ENCODE peak calls at places on chromosomes 2 and 18, in five cellular contexts. T is esophagus muscularis mucosa, W is cardiac septum, F is anterior cingulate cortex, B is A673. Q is an unnamed sample.

GRCh38 chr2:30359644-30360167 is 87.3 kb upstream of the LCLAT1 start:
- DNase-seq in W (peak), F (no peak), B (no peak), T (no peak), Q (no peak)

GRCh38 chr2:8626572-8626971 is 55.3 kb upstream of the ID2 start:
- DNase-seq in F (no peak), B (no peak), W (peak), T (no peak), Q (peak)

GRCh38 chr2:33763671-33764310 is 164.7 kb upstream of the FAM98A start:
- DNase-seq in W (no peak), F (no peak), B (no peak), T (no peak), Q (no peak)

GRCh38 chr2:191479680-191480023 is 198.3 kb upstream of the NABP1 start:
- DNase-seq in F (no peak), T (no peak), B (no peak), W (no peak), Q (no peak)

GRCh38 chr2:11004206-11004605 is 92.5 kb downstream of the KCNF1 start:
- DNase-seq in F (no peak), T (no peak), W (no peak), B (peak), Q (no peak)

GRCh38 chr2:175463639-175464310 is 282.3 kb upstream of the ATP5MC3 start:
- DNase-seq in T (peak), W (no peak), F (no peak), B (no peak), Q (no peak)

GRCh38 chr2:24021122-24021998 is 11.5 kb downstream of the MFSD2B start:
- DNase-seq in B (peak), T (no peak), W (no peak), F (no peak), Q (no peak)

GRCh38 chr2:66445076-66445724 is 10.3 kb downstream of the MEIS1 start:
- DNase-seq in T (no peak), F (no peak), B (no peak), W (no peak), Q (no peak)

GRCh38 chr2:54520687-54521086 is 64.6 kb downstream of the SPTBN1 start:
- DNase-seq in F (no peak), B (peak), T (no peak), W (no peak), Q (no peak)

GRCh38 chr18:4870177-4870773 is 326.8 kb downstream of the AKAIN1 start:
- DNase-seq in W (no peak), B (no peak), T (no peak), F (no peak), Q (no peak)

GRCh38 chr2:140158259-140158658 is 1378.1 kb upstream of the NXPH2 start:
- DNase-seq in F (no peak), W (no peak), B (no peak), T (no peak), Q (no peak)

GRCh38 chr2:105324732-105325131 is 4.8 kb downstream of the TGFBRAP1 start:
- DNase-seq in T (no peak), B (no peak), W (no peak), F (no peak), Q (no peak)

GRCh38 chr2:26590439-26590838 is 50.7 kb downstream of the CIB4 start:
- DNase-seq in T (no peak), F (no peak), W (no peak), B (no peak), Q (no peak)

GRCh38 chr2:190359896-190360376 is 16.5 kb downstream of the INPP1 start:
- DNase-seq in T (no peak), F (no peak), W (no peak), B (no peak), Q (peak)

GRCh38 chr18:3761266-3761665 is 311.3 kb downstream of the TGIF1 start:
- DNase-seq in B (no peak), T (no peak), W (no peak), F (no peak), Q (no peak)

GRCh38 chr2:190947711-190948251 is 66.2 kb downstream of the STAT1 start:
- DNase-seq in F (no peak), W (no peak), B (peak), T (no peak), Q (no peak)

GRCh38 chr2:96700086-96700485 is 39.8 kb downstream of the LMAN2L start:
- DNase-seq in W (no peak), B (no peak), T (no peak), F (no peak), Q (no peak)

GRCh38 chr2:40159333-40159732 is 292.6 kb downstream of the SLC8A1 start:
- DNase-seq in F (no peak), W (no peak), T (no peak), B (no peak), Q (no peak)

GRCh38 chr2:28600176-28600575 is 104.3 kb downstream of the PLB1 start:
- DNase-seq in B (no peak), F (no peak), T (no peak), W (no peak), Q (no peak)

GRCh38 chr2:118539290-118539689 is 308.2 kb downstream of the EN1 start:
- DNase-seq in W (no peak), B (peak), F (no peak), T (peak), Q (peak)

GRCh38 chr18:29873211-29873610 is 1169.3 kb downstream of the DSC3 start:
- DNase-seq in T (no peak), B (no peak), F (no peak), W (no peak), Q (no peak)

GRCh38 chr2:41697389-41697788 is 350.4 kb upstream of the PKDCC start:
- DNase-seq in W (no peak), T (no peak), B (no peak), F (no peak), Q (no peak)

GRCh38 chr18:76970749-76971148 is 148.4 kb downstream of the ZNF236 start:
- DNase-seq in F (no peak), B (no peak), W (no peak), T (no peak), Q (no peak)

GRCh38 chr2:46248171-46248570 is 49.0 kb upstream of the EPAS1 start:
- DNase-seq in W (no peak), F (no peak), B (no peak), T (no peak), Q (no peak)

GRCh38 chr2:27730980-27731691 is 40.4 kb upstream of the MRPL33 start:
- DNase-seq in W (no peak), F (no peak), T (no peak), B (no peak), Q (no peak)

GRCh38 chr2:105406221-105406620 is 7.4 kb upstream of the FHL2 start:
- DNase-seq in T (no peak), F (no peak), W (no peak), B (no peak), Q (no peak)

GRCh38 chr18:10544093-10544748 is 18.4 kb downstream of the NAPG start:
- DNase-seq in W (no peak), B (peak), T (no peak), F (no peak), Q (no peak)

GRCh38 chr2:179768765-179769164 is 92.6 kb downstream of the ZNF385B start:
- DNase-seq in F (no peak), W (no peak), B (no peak), T (no peak), Q (no peak)

GRCh38 chr2:224958873-224959272 is 83.4 kb downstream of the DOCK10 start:
- DNase-seq in B (no peak), T (no peak), W (no peak), F (no peak), Q (no peak)

GRCh38 chr2:230865766-230866703 is 1.3 kb downstream of the ITM2C start:
- DNase-seq in T (no peak), W (no peak), F (peak), B (peak), Q (no peak)

GRCh38 chr2:7146151-7146550 is 228.9 kb downstream of the RNF144A start:
- DNase-seq in F (no peak), W (no peak), T (no peak), B (no peak), Q (no peak)

GRCh38 chr2:77567723-77568122 is 45.5 kb upstream of the LRRTM4 start:
- DNase-seq in T (no peak), W (no peak), B (no peak), F (no peak), Q (no peak)

GRCh38 chr18:10139783-10140410 is 226.1 kb downstream of the VAPA start:
- DNase-seq in B (no peak), T (no peak), W (no peak), F (no peak), Q (no peak)

GRCh38 chr2:238528953-238529781 is 102.4 kb downstream of the ASB1 start:
- DNase-seq in F (no peak), T (no peak), B (no peak), W (no peak), Q (no peak)

GRCh38 chr2:215171151-215171550 is 32.7 kb upstream of the ABCA12 start:
- DNase-seq in F (no peak), T (no peak), W (no peak), B (peak), Q (no peak)

GRCh38 chr2:76446872-76447271 is 736.2 kb upstream of the GCFC2 start:
- DNase-seq in W (no peak), T (no peak), B (no peak), F (no peak), Q (no peak)

GRCh38 chr18:2410688-2411087 is 160.6 kb downstream of the METTL4 start:
- DNase-seq in T (no peak), F (no peak), B (no peak), W (no peak), Q (no peak)

GRCh38 chr2:25855065-25855464 is 23.2 kb downstream of the ASXL2 start:
- DNase-seq in T (no peak), W (no peak), B (no peak), F (no peak), Q (no peak)